ENCODE peak calls at places on chromosomes 5 and 9, in nine cellular contexts. One of them, this sample, is unnamed.

GRCh38 chr5:61701877-61702602 is 370.0 kb downstream of the ZSWIM6 start:
- DNase-seq in CD8-positive, alpha-beta memory T cell: no peak
- DNase-seq in tibial artery: no peak
- DNase-seq in pancreas: no peak
- DNase-seq in heart right ventricle: no peak
- DNase-seq in CD4-positive, CD25-positive, alpha-beta regulatory T cell: no peak
- DNase-seq in GM23248: peak; percentile 12
- DNase-seq in effector memory CD4-positive, alpha-beta T cell: no peak
- DNase-seq in uterus: no peak
- DNase-seq in this sample: no peak

GRCh38 chr5:74766348-74766886 is 500 bp downstream of the GFM2 start:
- DNase-seq in CD8-positive, alpha-beta memory T cell: peak; percentile 61
- DNase-seq in tibial artery: no peak
- DNase-seq in pancreas: no peak
- DNase-seq in heart right ventricle: no peak
- DNase-seq in CD4-positive, CD25-positive, alpha-beta regulatory T cell: peak; percentile 55
- DNase-seq in GM23248: peak; percentile 84
- DNase-seq in effector memory CD4-positive, alpha-beta T cell: no peak
- DNase-seq in uterus: no peak
- DNase-seq in this sample: no peak

GRCh38 chr5:119355244-119355635 is 579 bp upstream of the TNFAIP8 start:
- DNase-seq in CD8-positive, alpha-beta memory T cell: no peak
- DNase-seq in tibial artery: no peak
- DNase-seq in pancreas: no peak
- DNase-seq in heart right ventricle: no peak
- DNase-seq in CD4-positive, CD25-positive, alpha-beta regulatory T cell: no peak
- DNase-seq in GM23248: no peak
- DNase-seq in effector memory CD4-positive, alpha-beta T cell: peak; percentile 50
- DNase-seq in uterus: no peak
- DNase-seq in this sample: no peak

GRCh38 chr5:115956957-115957356 is 5.3 kb upstream of the LVRN start:
- DNase-seq in CD8-positive, alpha-beta memory T cell: no peak
- DNase-seq in tibial artery: no peak
- DNase-seq in pancreas: no peak
- DNase-seq in heart right ventricle: no peak
- DNase-seq in CD4-positive, CD25-positive, alpha-beta regulatory T cell: no peak
- DNase-seq in GM23248: no peak
- DNase-seq in effector memory CD4-positive, alpha-beta T cell: no peak
- DNase-seq in uterus: no peak
- DNase-seq in this sample: no peak

GRCh38 chr5:180499684-180500083 is 5.5 kb downstream of the CNOT6 start:
- DNase-seq in CD8-positive, alpha-beta memory T cell: no peak
- DNase-seq in tibial artery: no peak
- DNase-seq in pancreas: no peak
- DNase-seq in heart right ventricle: no peak
- DNase-seq in CD4-positive, CD25-positive, alpha-beta regulatory T cell: no peak
- DNase-seq in GM23248: no peak
- DNase-seq in effector memory CD4-positive, alpha-beta T cell: no peak
- DNase-seq in uterus: no peak
- DNase-seq in this sample: no peak

GRCh38 chr9:34343090-34343489 is 13.7 kb downstream of the NUDT2 start:
- DNase-seq in CD8-positive, alpha-beta memory T cell: no peak
- DNase-seq in tibial artery: peak; percentile 80
- DNase-seq in pancreas: peak; percentile 87
- DNase-seq in heart right ventricle: peak; percentile 74
- DNase-seq in CD4-positive, CD25-positive, alpha-beta regulatory T cell: no peak
- DNase-seq in GM23248: no peak
- DNase-seq in effector memory CD4-positive, alpha-beta T cell: no peak
- DNase-seq in uterus: peak; percentile 89
- DNase-seq in this sample: peak; percentile 87

GRCh38 chr9:107243757-107244156 is 39.3 kb upstream of the RAD23B start:
- DNase-seq in CD8-positive, alpha-beta memory T cell: peak; percentile 1
- DNase-seq in tibial artery: no peak
- DNase-seq in pancreas: peak; percentile 78
- DNase-seq in heart right ventricle: no peak
- DNase-seq in CD4-positive, CD25-positive, alpha-beta regulatory T cell: no peak
- DNase-seq in GM23248: peak; percentile 48
- DNase-seq in effector memory CD4-positive, alpha-beta T cell: no peak
- DNase-seq in uterus: no peak
- DNase-seq in this sample: no peak

GRCh38 chr9:2234371-2234893 is 219.3 kb downstream of the SMARCA2 start:
- DNase-seq in CD8-positive, alpha-beta memory T cell: no peak
- DNase-seq in tibial artery: no peak
- DNase-seq in pancreas: no peak
- DNase-seq in heart right ventricle: no peak
- DNase-seq in CD4-positive, CD25-positive, alpha-beta regulatory T cell: no peak
- DNase-seq in GM23248: peak; percentile 63
- DNase-seq in effector memory CD4-positive, alpha-beta T cell: no peak
- DNase-seq in uterus: peak; percentile 31
- DNase-seq in this sample: no peak

GRCh38 chr9:107789001-107789710 is 299.6 kb upstream of the KLF4 start:
- DNase-seq in CD8-positive, alpha-beta memory T cell: no peak
- DNase-seq in tibial artery: no peak
- DNase-seq in pancreas: no peak
- DNase-seq in heart right ventricle: no peak
- DNase-seq in CD4-positive, CD25-positive, alpha-beta regulatory T cell: no peak
- DNase-seq in GM23248: no peak
- DNase-seq in effector memory CD4-positive, alpha-beta T cell: no peak
- DNase-seq in uterus: no peak
- DNase-seq in this sample: no peak

GRCh38 chr5:177080265-177080664 is 6.5 kb upstream of the FGFR4 start:
- DNase-seq in CD8-positive, alpha-beta memory T cell: no peak
- DNase-seq in tibial artery: no peak
- DNase-seq in pancreas: no peak
- DNase-seq in heart right ventricle: no peak
- DNase-seq in CD4-positive, CD25-positive, alpha-beta regulatory T cell: no peak
- DNase-seq in GM23248: no peak
- DNase-seq in effector memory CD4-positive, alpha-beta T cell: no peak
- DNase-seq in uterus: no peak
- DNase-seq in this sample: no peak

GRCh38 chr5:31194458-31194808 is 947 bp downstream of the CDH6 start:
- DNase-seq in CD8-positive, alpha-beta memory T cell: no peak
- DNase-seq in tibial artery: no peak
- DNase-seq in pancreas: no peak
- DNase-seq in heart right ventricle: no peak
- DNase-seq in CD4-positive, CD25-positive, alpha-beta regulatory T cell: no peak
- DNase-seq in GM23248: peak; percentile 47
- DNase-seq in effector memory CD4-positive, alpha-beta T cell: no peak
- DNase-seq in uterus: no peak
- DNase-seq in this sample: no peak

GRCh38 chr9:7169717-7170348 is 412.1 kb downstream of the KDM4C start:
- DNase-seq in CD8-positive, alpha-beta memory T cell: no peak
- DNase-seq in tibial artery: no peak
- DNase-seq in pancreas: no peak
- DNase-seq in heart right ventricle: no peak
- DNase-seq in CD4-positive, CD25-positive, alpha-beta regulatory T cell: no peak
- DNase-seq in GM23248: peak; percentile 54
- DNase-seq in effector memory CD4-positive, alpha-beta T cell: no peak
- DNase-seq in uterus: no peak
- DNase-seq in this sample: no peak

GRCh38 chr5:94422819-94423218 is 195.6 kb downstream of the KIAA0825 start:
- DNase-seq in CD8-positive, alpha-beta memory T cell: no peak
- DNase-seq in tibial artery: no peak
- DNase-seq in pancreas: no peak
- DNase-seq in heart right ventricle: no peak
- DNase-seq in CD4-positive, CD25-positive, alpha-beta regulatory T cell: no peak
- DNase-seq in GM23248: peak; percentile 30
- DNase-seq in effector memory CD4-positive, alpha-beta T cell: no peak
- DNase-seq in uterus: no peak
- DNase-seq in this sample: no peak

GRCh38 chr9:95684516-95684915 is 167.7 kb upstream of the PTCH1 start:
- DNase-seq in CD8-positive, alpha-beta memory T cell: no peak
- DNase-seq in tibial artery: no peak
- DNase-seq in pancreas: no peak
- DNase-seq in heart right ventricle: no peak
- DNase-seq in CD4-positive, CD25-positive, alpha-beta regulatory T cell: no peak
- DNase-seq in GM23248: no peak
- DNase-seq in effector memory CD4-positive, alpha-beta T cell: no peak
- DNase-seq in uterus: no peak
- DNase-seq in this sample: no peak

GRCh38 chr9:88938181-88938580 is 53.1 kb upstream of the S1PR3 start:
- DNase-seq in CD8-positive, alpha-beta memory T cell: no peak
- DNase-seq in tibial artery: no peak
- DNase-seq in pancreas: no peak
- DNase-seq in heart right ventricle: no peak
- DNase-seq in CD4-positive, CD25-positive, alpha-beta regulatory T cell: no peak
- DNase-seq in GM23248: no peak
- DNase-seq in effector memory CD4-positive, alpha-beta T cell: no peak
- DNase-seq in uterus: no peak
- DNase-seq in this sample: no peak

GRCh38 chr9:935348-935965 is 41.0 kb upstream of the DMRT3 start:
- DNase-seq in CD8-positive, alpha-beta memory T cell: no peak
- DNase-seq in tibial artery: no peak
- DNase-seq in pancreas: no peak
- DNase-seq in heart right ventricle: no peak
- DNase-seq in CD4-positive, CD25-positive, alpha-beta regulatory T cell: no peak
- DNase-seq in GM23248: peak; percentile 41
- DNase-seq in effector memory CD4-positive, alpha-beta T cell: no peak
- DNase-seq in uterus: no peak
- DNase-seq in this sample: no peak

GRCh38 chr5:156208271-156208670 is 118.7 kb upstream of the SGCD start:
- DNase-seq in CD8-positive, alpha-beta memory T cell: no peak
- DNase-seq in tibial artery: no peak
- DNase-seq in pancreas: no peak
- DNase-seq in heart right ventricle: no peak
- DNase-seq in CD4-positive, CD25-positive, alpha-beta regulatory T cell: no peak
- DNase-seq in GM23248: peak; percentile 36
- DNase-seq in effector memory CD4-positive, alpha-beta T cell: no peak
- DNase-seq in uterus: no peak
- DNase-seq in this sample: no peak

GRCh38 chr9:133604214-133604613 is 5.0 kb downstream of the FAM163B start:
- DNase-seq in CD8-positive, alpha-beta memory T cell: peak; percentile 42
- DNase-seq in tibial artery: no peak
- DNase-seq in pancreas: no peak
- DNase-seq in heart right ventricle: no peak
- DNase-seq in CD4-positive, CD25-positive, alpha-beta regulatory T cell: peak; percentile 31
- DNase-seq in GM23248: no peak
- DNase-seq in effector memory CD4-positive, alpha-beta T cell: no peak
- DNase-seq in uterus: no peak
- DNase-seq in this sample: no peak

GRCh38 chr5:83564069-83564749 is 92.7 kb downstream of the VCAN start:
- DNase-seq in CD8-positive, alpha-beta memory T cell: peak; percentile 19
- DNase-seq in tibial artery: no peak
- DNase-seq in pancreas: no peak
- DNase-seq in heart right ventricle: no peak
- DNase-seq in CD4-positive, CD25-positive, alpha-beta regulatory T cell: peak; percentile 48
- DNase-seq in GM23248: peak; percentile 58
- DNase-seq in effector memory CD4-positive, alpha-beta T cell: no peak
- DNase-seq in uterus: no peak
- DNase-seq in this sample: no peak
- H3K27ac ChIP-seq in CD8-positive, alpha-beta memory T cell: no peak overlapping the region
- H3K27ac ChIP-seq in tibial artery: no peak overlapping the region
- H3K27ac ChIP-seq in pancreas: no peak overlapping the region
- H3K27ac ChIP-seq in heart right ventricle: no peak overlapping the region
- H3K27ac ChIP-seq in CD4-positive, CD25-positive, alpha-beta regulatory T cell: no peak overlapping the region
- H3K27ac ChIP-seq in GM23248: no peak overlapping the region
- H3K27ac ChIP-seq in effector memory CD4-positive, alpha-beta T cell: no peak overlapping the region
- H3K27ac ChIP-seq in uterus: no peak overlapping the region
- H3K27ac ChIP-seq in this sample: no peak overlapping the region

DNA sequence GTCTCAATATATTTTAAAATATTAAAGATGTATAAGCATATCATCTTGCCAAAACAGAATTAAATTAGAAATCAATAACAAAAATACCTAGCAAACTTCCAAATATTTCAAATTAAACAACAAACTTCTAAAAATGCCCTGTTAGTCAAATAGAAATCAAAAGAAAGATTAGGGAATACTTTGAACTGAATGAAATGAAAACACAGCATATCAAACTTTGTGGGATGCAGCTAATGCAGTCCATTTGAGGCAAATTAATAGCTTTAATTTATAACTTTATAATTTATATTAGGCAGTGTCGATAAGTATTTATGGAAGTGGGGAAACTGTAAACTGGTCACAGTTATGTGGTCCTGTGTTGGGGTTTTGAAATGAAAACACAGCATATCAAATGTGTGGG is 17.1 kb downstream of the SLC6A3 start:
- DNase-seq in CD8-positive, alpha-beta memory T cell: no peak
- DNase-seq in tibial artery: no peak
- DNase-seq in pancreas: no peak
- DNase-seq in heart right ventricle: no peak
- DNase-seq in CD4-positive, CD25-positive, alpha-beta regulatory T cell: no peak
- DNase-seq in GM23248: no peak
- DNase-seq in effector memory CD4-positive, alpha-beta T cell: no peak
- DNase-seq in uterus: no peak
- DNase-seq in this sample: no peak
- H3K4me3 ChIP-seq in CD8-positive, alpha-beta memory T cell: no peak overlapping the region
- H3K4me3 ChIP-seq in tibial artery: no peak overlapping the region
- H3K4me3 ChIP-seq in pancreas: no peak overlapping the region
- H3K4me3 ChIP-seq in heart right ventricle: no peak overlapping the region
- H3K4me3 ChIP-seq in CD4-positive, CD25-positive, alpha-beta regulatory T cell: no peak overlapping the region
- H3K4me3 ChIP-seq in GM23248: no peak overlapping the region
- H3K4me3 ChIP-seq in effector memory CD4-positive, alpha-beta T cell: no peak overlapping the region
- H3K4me3 ChIP-seq in uterus: no peak overlapping the region
- H3K4me3 ChIP-seq in this sample: no peak overlapping the region

DNA sequence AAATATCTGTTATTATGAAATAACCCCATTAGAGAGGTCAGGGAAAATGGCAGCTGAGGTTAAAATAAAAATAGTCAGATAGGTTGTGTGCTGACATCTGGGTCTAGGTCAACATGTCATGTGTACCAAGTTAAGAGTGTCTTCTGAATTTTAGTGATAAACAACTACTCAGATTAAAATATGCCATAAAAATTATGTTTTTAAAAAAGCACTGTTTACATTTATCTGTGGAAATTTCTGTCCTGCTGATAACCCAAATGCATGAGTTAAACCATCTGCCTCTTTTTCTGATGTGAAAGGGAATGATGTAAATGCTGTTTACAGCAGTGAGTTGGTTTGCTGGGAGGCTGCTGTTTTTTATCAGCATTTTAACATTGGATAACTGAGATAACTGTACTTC is 361.2 kb upstream of the TARS1 start:
- DNase-seq in CD8-positive, alpha-beta memory T cell: no peak
- DNase-seq in tibial artery: no peak
- DNase-seq in pancreas: no peak
- DNase-seq in heart right ventricle: no peak
- DNase-seq in CD4-positive, CD25-positive, alpha-beta regulatory T cell: no peak
- DNase-seq in GM23248: no peak
- DNase-seq in effector memory CD4-positive, alpha-beta T cell: no peak
- DNase-seq in uterus: no peak
- DNase-seq in this sample: no peak
- H3K27me3 ChIP-seq in CD8-positive, alpha-beta memory T cell: no peaks in the 10 kb centered on the region
- H3K27me3 ChIP-seq in tibial artery: no peaks in the 10 kb centered on the region
- H3K27me3 ChIP-seq in pancreas: no peaks in the 10 kb centered on the region
- H3K27me3 ChIP-seq in heart right ventricle: no peaks in the 10 kb centered on the region
- H3K27me3 ChIP-seq in CD4-positive, CD25-positive, alpha-beta regulatory T cell: no peaks in the 10 kb centered on the region
- H3K27me3 ChIP-seq in GM23248: no peaks in the 10 kb centered on the region
- H3K27me3 ChIP-seq in effector memory CD4-positive, alpha-beta T cell: no peaks in the 10 kb centered on the region
- H3K27me3 ChIP-seq in uterus: no peaks in the 10 kb centered on the region
- H3K27me3 ChIP-seq in this sample: no peaks in the 10 kb centered on the region

DNA sequence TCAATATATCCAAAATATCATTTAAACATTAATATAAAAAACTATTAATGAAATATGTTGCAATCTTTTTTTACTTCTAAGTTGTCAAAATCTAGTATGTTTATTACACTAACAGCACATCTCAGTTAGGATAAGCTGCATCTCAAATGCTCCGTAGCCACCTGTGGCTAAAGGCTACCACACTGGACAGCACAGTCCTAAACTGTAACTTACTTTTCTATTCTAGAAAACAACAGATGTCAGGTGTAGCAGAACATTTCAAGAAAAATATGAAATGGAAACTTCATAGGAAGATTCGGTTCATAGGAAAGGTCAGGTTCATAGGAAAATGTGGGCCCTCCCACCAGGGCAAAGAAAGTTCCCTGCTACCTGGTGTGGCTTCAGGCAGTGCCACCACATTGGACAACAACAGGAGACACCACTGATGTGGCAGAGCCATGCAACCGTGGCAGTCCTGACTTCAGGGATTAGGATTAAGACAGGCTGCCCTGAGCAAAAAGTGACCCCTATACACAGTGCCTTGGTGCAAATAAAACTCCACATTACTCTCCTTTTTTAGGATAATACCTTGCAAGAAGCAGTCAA is 197.8 kb upstream of the NR4A3 start:
- DNase-seq in CD8-positive, alpha-beta memory T cell: no peak
- DNase-seq in tibial artery: no peak
- DNase-seq in pancreas: no peak
- DNase-seq in heart right ventricle: no peak
- DNase-seq in CD4-positive, CD25-positive, alpha-beta regulatory T cell: no peak
- DNase-seq in GM23248: no peak
- DNase-seq in effector memory CD4-positive, alpha-beta T cell: no peak
- DNase-seq in uterus: no peak
- DNase-seq in this sample: no peak
- H3K27ac ChIP-seq in CD8-positive, alpha-beta memory T cell: no peak overlapping the region
- H3K27ac ChIP-seq in tibial artery: no peak overlapping the region
- H3K27ac ChIP-seq in pancreas: no peak overlapping the region
- H3K27ac ChIP-seq in heart right ventricle: no peak overlapping the region
- H3K27ac ChIP-seq in CD4-positive, CD25-positive, alpha-beta regulatory T cell: no peak overlapping the region
- H3K27ac ChIP-seq in GM23248: no peak overlapping the region
- H3K27ac ChIP-seq in effector memory CD4-positive, alpha-beta T cell: no peak overlapping the region
- H3K27ac ChIP-seq in uterus: no peak overlapping the region
- H3K27ac ChIP-seq in this sample: no peak overlapping the region